ENCODE peak calls at places on chromosomes 5 and 9, in seven cellular contexts. K, B, E, G, C, I and V are unnamed samples.

GRCh38 chr5:178090856-178091255 is 22.5 kb upstream of the N4BP3 start:
- DNase-seq in K (no peak), B (no peak), E (no peak), G (no peak), C (no peak), I (no peak), V (no peak)

GRCh38 chr5:54673523-54674225 is 156.1 kb downstream of the SNX18 start:
- DNase-seq in K (peak; percentile 61), B (peak; percentile 65), E (peak; percentile 36), G (peak; percentile 84), C (no peak), I (no peak), V (peak; percentile 40)

GRCh38 chr5:178467261-178468195 is 122.7 kb downstream of the COL23A1 start:
- DNase-seq in K (peak; percentile 63), B (no peak), E (peak; percentile 32), G (peak; percentile 79), C (peak; percentile 39), I (no peak), V (no peak)

GRCh38 chr5:91556-92263 is at the start of gene PLEKHG4B:
- DNase-seq in K (no peak), B (no peak), E (no peak), G (no peak), C (peak; percentile 74), I (no peak), V (no peak)

GRCh38 chr9:26243722-26244121 is 565.5 kb upstream of the TUSC1 start:
- DNase-seq in K (no peak), B (no peak), E (peak; percentile 85), G (no peak), C (no peak), I (no peak), V (no peak)

GRCh38 chr9:22111871-22112247 is 102.8 kb upstream of the CDKN2B start:
- DNase-seq in K (no peak), B (no peak), E (peak; percentile 84), G (no peak), C (no peak), I (no peak), V (peak; percentile 60)

GRCh38 chr5:98907951-98908350 is 20.9 kb downstream of the CHD1 start:
- DNase-seq in K (no peak), B (no peak), E (no peak), G (no peak), C (no peak), I (no peak), V (no peak)

GRCh38 chr9:124050955-124051354 is 39.4 kb downstream of the LHX2 start:
- DNase-seq in K (no peak), B (no peak), E (no peak), G (no peak), C (no peak), I (no peak), V (no peak)

GRCh38 chr5:16726538-16726946 is 109.7 kb upstream of the RETREG1 start:
- DNase-seq in K (peak; percentile 31), B (no peak), E (peak; percentile 28), G (no peak), C (no peak), I (peak; percentile 60), V (no peak)

GRCh38 chr9:93649610-93650261 is 73.4 kb downstream of the PHF2 start:
- DNase-seq in K (peak; percentile 3), B (peak; percentile 9), E (peak; percentile 19), G (peak; percentile 11), C (no peak), I (no peak), V (no peak)

GRCh38 chr5:65749221-65749844 is 27.3 kb downstream of the NLN start:
- DNase-seq in K (no peak), B (no peak), E (no peak), G (no peak), C (no peak), I (no peak), V (no peak)

GRCh38 chr9:70587143-70587710 is 172.8 kb upstream of the KLF9 start:
- DNase-seq in K (no peak), B (peak; percentile 38), E (peak; percentile 86), G (no peak), C (peak; percentile 45), I (no peak), V (no peak)

GRCh38 chr5:141875795-141876627 is 2.2 kb downstream of the PCDH1 start:
- DNase-seq in K (no peak), B (no peak), E (no peak), G (peak; percentile 77), C (peak; percentile 77), I (no peak), V (no peak)

GRCh38 chr5:61198606-61199005 is 36.3 kb upstream of the SMIM15 start:
- DNase-seq in K (no peak), B (no peak), E (no peak), G (no peak), C (no peak), I (no peak), V (no peak)

GRCh38 chr5:5203441-5203840 is 63.3 kb downstream of the ADAMTS16 start:
- DNase-seq in K (no peak), B (no peak), E (no peak), G (no peak), C (no peak), I (no peak), V (no peak)

GRCh38 chr5:177452688-177453638 is 6.3 kb downstream of the PRR7 start:
- DNase-seq in K (no peak), B (no peak), E (no peak), G (no peak), C (no peak), I (no peak), V (no peak)

GRCh38 chr9:127635198-127635735 is 23.2 kb downstream of the STXBP1 start:
- DNase-seq in K (no peak), B (no peak), E (peak; percentile 17), G (no peak), C (no peak), I (no peak), V (no peak)

GRCh38 chr5:72531496-72532190 is 24.4 kb upstream of the ZNF366 start:
- DNase-seq in K (no peak), B (no peak), E (no peak), G (no peak), C (no peak), I (no peak), V (no peak)

GRCh38 chr5:446864-447263 is 3.9 kb downstream of the EXOC3 start:
- DNase-seq in K (peak; percentile 15), B (no peak), E (peak; percentile 51), G (no peak), C (peak; percentile 63), I (no peak), V (peak; percentile 50)

GRCh38 chr9:13575558-13575957 is 296.1 kb upstream of the MPDZ start:
- DNase-seq in K (peak; percentile 16), B (no peak), E (no peak), G (no peak), C (no peak), I (no peak), V (peak; percentile 86)

GRCh38 chr9:113599647-113600476 is 136.3 kb downstream of the RGS3 start:
- DNase-seq in K (peak; percentile 18), B (no peak), E (peak; percentile 93), G (peak; percentile 40), C (peak; percentile 53), I (no peak), V (peak; percentile 78)

GRCh38 chr5:159220206-159220605 is 10.9 kb upstream of the RNF145 start:
- DNase-seq in K (no peak), B (no peak), E (peak; percentile 8), G (no peak), C (no peak), I (no peak), V (no peak)

GRCh38 chr5:3659907-3660306 is 64.3 kb downstream of the IRX1 start:
- DNase-seq in K (no peak), B (no peak), E (peak; percentile 4), G (no peak), C (no peak), I (no peak), V (peak; percentile 1)

GRCh38 chr5:41447761-41448510 is 62.5 kb downstream of the PLCXD3 start:
- DNase-seq in K (no peak), B (no peak), E (no peak), G (no peak), C (no peak), I (no peak), V (no peak)

GRCh38 chr9:129595903-129596540 is 24.9 kb downstream of the C9orf50 start:
- DNase-seq in K (no peak), B (no peak), E (no peak), G (no peak), C (no peak), I (no peak), V (peak; percentile 21)

DNA sequence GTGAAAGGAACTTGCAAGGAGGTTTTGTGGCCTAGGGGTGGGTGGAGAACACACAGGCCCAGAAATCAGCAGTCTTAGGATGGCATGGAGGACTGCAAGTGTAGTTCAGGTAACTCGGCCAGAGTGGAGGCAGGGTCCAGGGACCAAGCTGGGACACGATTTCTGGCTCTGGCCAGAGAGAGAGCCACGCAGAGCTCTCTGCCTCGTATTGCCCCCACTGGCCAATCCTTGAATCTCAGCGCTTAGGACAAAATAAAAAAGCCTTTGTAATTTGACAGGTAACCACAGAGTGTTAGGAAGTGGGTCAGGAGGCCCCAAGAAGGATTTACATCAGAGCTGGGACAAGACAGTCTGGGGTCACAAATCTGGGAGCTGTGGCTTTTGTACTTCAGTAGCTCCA is 11.7 kb downstream of the MAP3K1 start:
- DNase-seq in K (no peak), B (no peak), E (no peak), G (no peak), C (no peak), I (no peak), V (no peak)
- TF ChIP-seq CTCF in K (no peak), B (no peak), E (peak; percentile 12), G (peak; percentile 14), C (peak; percentile 29), I (peak; percentile 19), V (peak; percentile 33)

GRCh38 chr9:94936411-94936810 is 209.9 kb downstream of the AOPEP start:
- DNase-seq in K (no peak), B (no peak), E (peak; percentile 55), G (no peak), C (no peak), I (no peak), V (no peak)
- H3K27ac ChIP-seq in K (no peak overlapping the region), B (no peak overlapping the region), E (peak overlapping the region; percentile 89), G (no peak overlapping the region), C (no peak overlapping the region), I (no peak overlapping the region), V (no peak overlapping the region)

DNA sequence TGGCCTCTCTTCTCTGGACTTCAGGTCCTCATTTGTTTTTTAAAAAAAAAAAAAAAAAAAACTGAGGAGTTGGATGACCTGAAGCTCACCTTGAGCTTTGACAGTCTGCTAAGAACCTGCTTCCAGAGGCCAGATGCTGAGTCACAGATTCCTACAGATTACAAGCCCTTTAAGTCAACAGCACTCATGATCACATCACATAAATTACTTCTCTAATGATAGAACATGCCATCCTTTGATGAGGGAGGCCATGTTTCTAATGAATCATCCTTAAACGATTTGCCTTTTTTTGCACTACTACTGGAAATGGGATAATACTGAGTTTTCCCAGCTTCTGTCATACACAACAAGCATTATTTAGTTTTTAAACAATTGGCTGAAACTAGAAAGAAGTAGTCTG is 34.2 kb upstream of the MYOT start:
- DNase-seq in K (peak; percentile 79), B (no peak), E (peak; percentile 47), G (no peak), C (peak; percentile 84), I (no peak), V (peak; percentile 23)
- H3K4me1 ChIP-seq in K (peaks cover 25% of the 10 kb centered on the region), B (no peaks in the 10 kb centered on the region), E (no peaks in the 10 kb centered on the region), G (no peaks in the 10 kb centered on the region), C (peaks cover 15% of the 10 kb centered on the region), I (no peaks in the 10 kb centered on the region), V (peaks cover 34% of the 10 kb centered on the region)

DNA sequence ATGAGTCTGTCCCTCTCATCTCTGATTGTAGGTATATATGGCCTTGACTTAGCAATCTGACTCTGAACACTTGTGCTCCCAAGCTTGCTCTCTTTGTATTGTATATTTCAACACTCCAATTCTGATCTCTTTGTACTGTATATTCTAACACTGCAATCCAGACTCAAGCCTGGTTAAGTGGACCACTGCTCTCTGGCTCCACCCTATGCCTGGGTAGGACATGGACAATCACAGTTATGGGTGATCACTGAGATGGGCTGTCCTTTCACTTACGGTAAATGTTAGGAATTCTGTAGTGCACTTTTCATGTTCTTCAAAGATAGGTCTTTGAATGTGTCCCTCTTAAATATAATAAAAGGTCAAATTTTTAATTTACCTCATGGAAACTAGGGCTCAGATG is 165.1 kb downstream of the TLR4 start:
- DNase-seq in K (no peak), B (no peak), E (no peak), G (no peak), C (no peak), I (no peak), V (no peak)
- TF ChIP-seq CTCF in K (no peak), B (no peak), E (no peak), G (no peak), C (no peak), I (no peak), V (no peak)